ENCODE peak calls at places on chromosomes 5 and 9, in six cellular contexts. One of them, this sample, is unnamed.

GRCh38 chr9:85401998-85402397 is 339.8 kb downstream of the AGTPBP1 start:
- DNase-seq in CD8-positive, alpha-beta T cell: no peak
- DNase-seq in PC-3: peak; percentile 38
- DNase-seq in GM13977: no peak
- DNase-seq in transverse colon: no peak
- DNase-seq in stomach: no peak
- DNase-seq in this sample: no peak

GRCh38 chr5:20497356-20497755 is 509.4 kb upstream of the CDH18 start:
- DNase-seq in transverse colon: no peak
- DNase-seq in PC-3: peak; percentile 63
- DNase-seq in GM13977: no peak
- DNase-seq in CD8-positive, alpha-beta T cell: no peak
- DNase-seq in stomach: no peak
- DNase-seq in this sample: no peak

GRCh38 chr9:85321561-85321960 is 420.2 kb downstream of the AGTPBP1 start:
- DNase-seq in PC-3: no peak
- DNase-seq in transverse colon: no peak
- DNase-seq in CD8-positive, alpha-beta T cell: no peak
- DNase-seq in GM13977: no peak
- DNase-seq in stomach: no peak
- DNase-seq in this sample: no peak

GRCh38 chr5:79876510-79876909 is 114.6 kb downstream of the MTX3 start:
- DNase-seq in PC-3: no peak
- DNase-seq in GM13977: no peak
- DNase-seq in transverse colon: no peak
- DNase-seq in stomach: no peak
- DNase-seq in CD8-positive, alpha-beta T cell: no peak
- DNase-seq in this sample: no peak

GRCh38 chr9:72039532-72039931 is 20.9 kb downstream of the C9orf57 start:
- DNase-seq in CD8-positive, alpha-beta T cell: no peak
- DNase-seq in GM13977: no peak
- DNase-seq in stomach: no peak
- DNase-seq in transverse colon: no peak
- DNase-seq in PC-3: no peak
- DNase-seq in this sample: peak; percentile 53

GRCh38 chr9:137535120-137535428 is 15.1 kb downstream of the PNPLA7 start:
- DNase-seq in stomach: no peak
- DNase-seq in transverse colon: no peak
- DNase-seq in PC-3: no peak
- DNase-seq in CD8-positive, alpha-beta T cell: no peak
- DNase-seq in GM13977: no peak
- DNase-seq in this sample: no peak

GRCh38 chr5:28415791-28416443 is 1377.5 kb upstream of the CDH9 start:
- DNase-seq in stomach: no peak
- DNase-seq in PC-3: no peak
- DNase-seq in CD8-positive, alpha-beta T cell: no peak
- DNase-seq in transverse colon: no peak
- DNase-seq in GM13977: no peak
- DNase-seq in this sample: no peak

GRCh38 chr5:111439473-111440075 is 72.8 kb downstream of the STARD4 start:
- DNase-seq in transverse colon: no peak
- DNase-seq in CD8-positive, alpha-beta T cell: no peak
- DNase-seq in GM13977: no peak
- DNase-seq in stomach: no peak
- DNase-seq in PC-3: no peak
- DNase-seq in this sample: no peak

GRCh38 chr9:85040806-85041575 is 371.5 kb downstream of the NTRK2 start:
- DNase-seq in transverse colon: no peak
- DNase-seq in GM13977: peak; percentile 28
- DNase-seq in stomach: no peak
- DNase-seq in PC-3: no peak
- DNase-seq in CD8-positive, alpha-beta T cell: no peak
- DNase-seq in this sample: peak; percentile 3

GRCh38 chr5:144247131-144247530 is 76.5 kb downstream of the KCTD16 start:
- DNase-seq in CD8-positive, alpha-beta T cell: no peak
- DNase-seq in PC-3: no peak
- DNase-seq in GM13977: no peak
- DNase-seq in transverse colon: no peak
- DNase-seq in stomach: no peak
- DNase-seq in this sample: no peak

GRCh38 chr9:121380941-121381340 is 10.9 kb upstream of the STOM start:
- DNase-seq in stomach: no peak
- DNase-seq in transverse colon: peak; percentile 44
- DNase-seq in GM13977: no peak
- DNase-seq in CD8-positive, alpha-beta T cell: no peak
- DNase-seq in PC-3: no peak
- DNase-seq in this sample: no peak

GRCh38 chr5:9557696-9558095 is 11.8 kb upstream of the SEMA5A start:
- DNase-seq in CD8-positive, alpha-beta T cell: no peak
- DNase-seq in stomach: no peak
- DNase-seq in PC-3: peak; percentile 97
- DNase-seq in transverse colon: no peak
- DNase-seq in GM13977: no peak
- DNase-seq in this sample: no peak

GRCh38 chr9:121230231-121230630 is 28.6 kb upstream of the RAB14 start:
- DNase-seq in PC-3: no peak
- DNase-seq in stomach: no peak
- DNase-seq in CD8-positive, alpha-beta T cell: no peak
- DNase-seq in transverse colon: no peak
- DNase-seq in GM13977: no peak
- DNase-seq in this sample: no peak

GRCh38 chr5:109656829-109657228 is 32.9 kb upstream of the MAN2A1 start:
- DNase-seq in transverse colon: peak; percentile 32
- DNase-seq in stomach: no peak
- DNase-seq in PC-3: peak; percentile 93
- DNase-seq in CD8-positive, alpha-beta T cell: peak; percentile 53
- DNase-seq in GM13977: no peak
- DNase-seq in this sample: peak; percentile 37

GRCh38 chr5:50420343-50420935 is 20.6 kb downstream of the EMB start:
- DNase-seq in GM13977: no peak
- DNase-seq in CD8-positive, alpha-beta T cell: no peak
- DNase-seq in PC-3: peak; percentile 35
- DNase-seq in stomach: no peak
- DNase-seq in transverse colon: no peak
- DNase-seq in this sample: no peak

GRCh38 chr9:120477534-120478001 is 102.4 kb downstream of the CDK5RAP2 start:
- DNase-seq in PC-3: peak; percentile 63
- DNase-seq in CD8-positive, alpha-beta T cell: no peak
- DNase-seq in stomach: peak; percentile 57
- DNase-seq in transverse colon: peak; percentile 53
- DNase-seq in GM13977: peak; percentile 26
- DNase-seq in this sample: peak; percentile 9

GRCh38 chr9:87255437-87256155 is 242.1 kb upstream of the DAPK1 start:
- DNase-seq in stomach: no peak
- DNase-seq in PC-3: no peak
- DNase-seq in CD8-positive, alpha-beta T cell: no peak
- DNase-seq in transverse colon: no peak
- DNase-seq in GM13977: no peak
- DNase-seq in this sample: no peak

GRCh38 chr5:116492016-116492623 is 82.5 kb downstream of the SEMA6A start:
- DNase-seq in stomach: no peak
- DNase-seq in CD8-positive, alpha-beta T cell: no peak
- DNase-seq in PC-3: peak; percentile 92
- DNase-seq in transverse colon: no peak
- DNase-seq in GM13977: no peak
- DNase-seq in this sample: peak; percentile 23

GRCh38 chr9:86804011-86804410 is 143.3 kb downstream of the GAS1 start:
- DNase-seq in CD8-positive, alpha-beta T cell: no peak
- DNase-seq in GM13977: no peak
- DNase-seq in PC-3: no peak
- DNase-seq in stomach: no peak
- DNase-seq in transverse colon: no peak
- DNase-seq in this sample: no peak

GRCh38 chr5:173954671-173955605 is 34.0 kb upstream of the C5orf47 start:
- DNase-seq in GM13977: no peak
- DNase-seq in PC-3: peak; percentile 50
- DNase-seq in stomach: no peak
- DNase-seq in CD8-positive, alpha-beta T cell: no peak
- DNase-seq in transverse colon: no peak
- DNase-seq in this sample: no peak

GRCh38 chr5:172096184-172096941 is 89.9 kb upstream of the FBXW11 start:
- DNase-seq in transverse colon: no peak
- DNase-seq in PC-3: no peak
- DNase-seq in GM13977: no peak
- DNase-seq in stomach: no peak
- DNase-seq in CD8-positive, alpha-beta T cell: no peak
- DNase-seq in this sample: no peak

GRCh38 chr5:81825237-81825636 is 74.3 kb upstream of the SSBP2 start:
- DNase-seq in PC-3: peak; percentile 64
- DNase-seq in CD8-positive, alpha-beta T cell: no peak
- DNase-seq in stomach: peak; percentile 37
- DNase-seq in transverse colon: peak; percentile 20
- DNase-seq in GM13977: no peak
- DNase-seq in this sample: no peak

GRCh38 chr5:163917741-163918140 is 412.3 kb downstream of the MAT2B start:
- DNase-seq in PC-3: peak; percentile 23
- DNase-seq in CD8-positive, alpha-beta T cell: no peak
- DNase-seq in GM13977: no peak
- DNase-seq in stomach: no peak
- DNase-seq in transverse colon: no peak
- DNase-seq in this sample: no peak

GRCh38 chr5:56072863-56073777 is 78.4 kb upstream of the IL6ST start:
- DNase-seq in GM13977: no peak
- DNase-seq in stomach: no peak
- DNase-seq in transverse colon: no peak
- DNase-seq in CD8-positive, alpha-beta T cell: no peak
- DNase-seq in PC-3: no peak
- DNase-seq in this sample: no peak

GRCh38 chr5:52521236-52521635 is 266.5 kb upstream of the ITGA1 start:
- DNase-seq in PC-3: no peak
- DNase-seq in stomach: no peak
- DNase-seq in GM13977: no peak
- DNase-seq in CD8-positive, alpha-beta T cell: no peak
- DNase-seq in transverse colon: no peak
- DNase-seq in this sample: no peak

GRCh38 chr5:96293966-96294886 is 138.8 kb downstream of the PCSK1 start:
- DNase-seq in stomach: no peak
- DNase-seq in GM13977: no peak
- DNase-seq in PC-3: peak; percentile 61
- DNase-seq in transverse colon: no peak
- DNase-seq in CD8-positive, alpha-beta T cell: no peak
- DNase-seq in this sample: no peak

GRCh38 chr5:71932649-71933338 is 174.5 kb upstream of the MAP1B start:
- DNase-seq in CD8-positive, alpha-beta T cell: no peak
- DNase-seq in PC-3: peak; percentile 80
- DNase-seq in transverse colon: peak; percentile 60
- DNase-seq in GM13977: no peak
- DNase-seq in stomach: peak; percentile 59
- DNase-seq in this sample: no peak

GRCh38 chr5:142095035-142095434 is 13.5 kb upstream of the NDFIP1 start:
- DNase-seq in PC-3: no peak
- DNase-seq in CD8-positive, alpha-beta T cell: no peak
- DNase-seq in stomach: no peak
- DNase-seq in transverse colon: no peak
- DNase-seq in GM13977: no peak
- DNase-seq in this sample: no peak

GRCh38 chr5:32566319-32567111 is 18.8 kb upstream of the SUB1 start:
- DNase-seq in PC-3: no peak
- DNase-seq in GM13977: no peak
- DNase-seq in stomach: no peak
- DNase-seq in transverse colon: no peak
- DNase-seq in CD8-positive, alpha-beta T cell: no peak
- DNase-seq in this sample: no peak

GRCh38 chr5:95261369-95262175 is 23.3 kb downstream of the MCTP1 start:
- DNase-seq in stomach: no peak
- DNase-seq in transverse colon: no peak
- DNase-seq in GM13977: no peak
- DNase-seq in CD8-positive, alpha-beta T cell: no peak
- DNase-seq in PC-3: peak; percentile 50
- DNase-seq in this sample: peak; percentile 45
- TF ChIP-seq CTCF in stomach: no peak
- TF ChIP-seq CTCF in transverse colon: peak; percentile 14
- TF ChIP-seq CTCF in GM13977: peak; percentile 54
- TF ChIP-seq CTCF in CD8-positive, alpha-beta T cell: no peak
- TF ChIP-seq CTCF in PC-3: peak; percentile 63
- TF ChIP-seq CTCF in this sample: peak; percentile 43

DNA sequence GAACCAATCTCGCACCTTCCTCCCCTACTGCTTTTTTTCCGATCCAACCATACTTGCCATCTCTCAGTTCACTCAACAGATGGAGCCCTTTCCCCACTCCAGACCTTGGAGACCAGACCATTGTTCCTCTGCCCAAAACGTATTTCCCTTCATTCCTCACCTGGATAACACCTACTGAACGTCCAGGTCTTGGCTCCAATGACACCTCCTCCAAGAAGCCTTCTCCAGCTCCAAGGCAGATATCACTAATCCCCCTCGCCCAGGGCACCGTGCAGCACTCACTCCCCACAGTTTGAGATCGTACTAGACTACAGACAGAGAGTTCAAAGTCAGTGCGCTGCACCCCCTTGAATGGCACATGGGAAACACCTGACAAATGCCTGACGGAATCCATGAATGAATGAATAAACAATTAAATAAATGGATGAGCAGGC is 47.1 kb upstream of the AKNA start:
- DNase-seq in GM13977: peak; percentile 61
- DNase-seq in transverse colon: no peak
- DNase-seq in CD8-positive, alpha-beta T cell: no peak
- DNase-seq in stomach: no peak
- DNase-seq in PC-3: peak; percentile 49
- DNase-seq in this sample: peak; percentile 30
- TF ChIP-seq CTCF in GM13977: peak; percentile 70
- TF ChIP-seq CTCF in transverse colon: peak; percentile 26
- TF ChIP-seq CTCF in CD8-positive, alpha-beta T cell: no peak
- TF ChIP-seq CTCF in stomach: no peak
- TF ChIP-seq CTCF in PC-3: peak; percentile 67
- TF ChIP-seq CTCF in this sample: peak; percentile 32

GRCh38 chr9:109012009-109012875 is 1.1 kb downstream of the CTNNAL1 start:
- DNase-seq in CD8-positive, alpha-beta T cell: peak; percentile 56
- DNase-seq in stomach: peak; percentile 57
- DNase-seq in transverse colon: peak; percentile 54
- DNase-seq in PC-3: peak; percentile 94
- DNase-seq in GM13977: peak; percentile 57
- DNase-seq in this sample: peak; percentile 50
- TF ChIP-seq CTCF in CD8-positive, alpha-beta T cell: no peak
- TF ChIP-seq CTCF in stomach: no peak
- TF ChIP-seq CTCF in transverse colon: no peak
- TF ChIP-seq CTCF in PC-3: no peak
- TF ChIP-seq CTCF in GM13977: no peak
- TF ChIP-seq CTCF in this sample: no peak

GRCh38 chr5:149729150-149729549 is 960 bp upstream of the PPARGC1B start:
- DNase-seq in stomach: no peak
- DNase-seq in transverse colon: no peak
- DNase-seq in PC-3: no peak
- DNase-seq in CD8-positive, alpha-beta T cell: no peak
- DNase-seq in GM13977: no peak
- DNase-seq in this sample: no peak

GRCh38 chr5:149732500-149733128 is 2.5 kb downstream of the PPARGC1B start:
- DNase-seq in PC-3: peak; percentile 56
- DNase-seq in CD8-positive, alpha-beta T cell: no peak
- DNase-seq in transverse colon: peak; percentile 78
- DNase-seq in GM13977: no peak
- DNase-seq in stomach: no peak
- DNase-seq in this sample: no peak

GRCh38 chr5:149731617-149732400 is 1.7 kb downstream of the PPARGC1B start:
- DNase-seq in transverse colon: peak; percentile 91
- DNase-seq in stomach: peak; percentile 85
- DNase-seq in CD8-positive, alpha-beta T cell: peak; percentile 83
- DNase-seq in PC-3: peak; percentile 93
- DNase-seq in GM13977: peak; percentile 92
- DNase-seq in this sample: peak; percentile 94

GRCh38 chr5:149731332-149731616 is 1.2 kb downstream of the PPARGC1B start:
- DNase-seq in CD8-positive, alpha-beta T cell: no peak
- DNase-seq in transverse colon: no peak
- DNase-seq in GM13977: no peak
- DNase-seq in PC-3: no peak
- DNase-seq in stomach: no peak
- DNase-seq in this sample: no peak

GRCh38 chr5:149730620-149731331 is 666 bp downstream of the PPARGC1B start:
- DNase-seq in CD8-positive, alpha-beta T cell: peak; percentile 67
- DNase-seq in PC-3: peak; percentile 47
- DNase-seq in transverse colon: peak; percentile 68
- DNase-seq in stomach: peak; percentile 55
- DNase-seq in GM13977: peak; percentile 75
- DNase-seq in this sample: peak; percentile 78
- TF ChIP-seq CTCF in CD8-positive, alpha-beta T cell: no peak
- TF ChIP-seq CTCF in PC-3: peak; percentile 34
- TF ChIP-seq CTCF in transverse colon: no peak
- TF ChIP-seq CTCF in stomach: no peak
- TF ChIP-seq CTCF in GM13977: peak; percentile 32
- TF ChIP-seq CTCF in this sample: no peak

This sample was measured in GM12865.